ENCODE peak calls at places on chromosomes 4 and X, in eight cellular contexts. S is brain microvascular endothelial cell; Z is omental fat pad; D is Caco-2; I is CD4-positive, alpha-beta T cell; O is fibroblast of lung; K is kidney epithelial cell; A is mammary epithelial cell. W is an unnamed sample.

GRCh38 chr4:109432676-109433075 is 939 bp upstream of the SEC24B start:
- DNase-seq in S (peak), Z (no peak), D (no peak), I (no peak), O (peak), K (no peak), A (peak), W (no peak)

GRCh38 chrX:70032797-70033196 is 16.9 kb downstream of the AWAT2 start:
- DNase-seq in S (no peak), Z (no peak), D (no peak), I (no peak), O (no peak), K (no peak), A (no peak), W (no peak)

GRCh38 chr4:15197005-15197404 is 194.7 kb downstream of the CPEB2 start:
- DNase-seq in S (peak), Z (no peak), D (no peak), I (no peak), O (peak), K (no peak), A (peak), W (peak)

GRCh38 chr4:38667005-38667771 is 3.2 kb downstream of the KLF3 start:
- DNase-seq in S (peak), Z (no peak), D (peak), I (peak), O (peak), K (peak), A (peak), W (peak)

GRCh38 chrX:45435481-45435880 is 234.8 kb upstream of the DIPK2B start:
- DNase-seq in S (no peak), Z (no peak), D (no peak), I (no peak), O (peak), K (no peak), A (no peak), W (no peak)

GRCh38 chrX:13835825-13836224 is 18.9 kb upstream of the GPM6B start:
- DNase-seq in S (no peak), Z (no peak), D (no peak), I (no peak), O (no peak), K (no peak), A (no peak), W (no peak)

GRCh38 chr4:5760246-5760645 is 49.2 kb downstream of the EVC start:
- DNase-seq in S (no peak), Z (no peak), D (no peak), I (no peak), O (no peak), K (no peak), A (no peak), W (no peak)

GRCh38 chr4:26030780-26031179 is 116.8 kb downstream of the SMIM20 start:
- DNase-seq in S (no peak), Z (no peak), D (no peak), I (no peak), O (no peak), K (no peak), A (no peak), W (no peak)

GRCh38 chrX:6225307-6226052 is 3.2 kb downstream of the NLGN4X start:
- DNase-seq in S (no peak), Z (no peak), D (no peak), I (no peak), O (no peak), K (no peak), A (peak), W (no peak)

GRCh38 chrX:136754641-136755040 is 26.1 kb downstream of the ARHGEF6 start:
- DNase-seq in S (no peak), Z (no peak), D (no peak), I (no peak), O (no peak), K (no peak), A (no peak), W (no peak)

GRCh38 chrX:124307253-124307907 is 25.1 kb upstream of the TEX13D start:
- DNase-seq in S (no peak), Z (no peak), D (no peak), I (no peak), O (no peak), K (no peak), A (no peak), W (no peak)

GRCh38 chrX:72094894-72095293 is 36.8 kb downstream of the RTL5 start:
- DNase-seq in S (peak), Z (no peak), D (no peak), I (peak), O (peak), K (no peak), A (no peak), W (peak)

GRCh38 chrX:138858438-138858837 is 146.9 kb upstream of the FGF13 start:
- DNase-seq in S (no peak), Z (no peak), D (no peak), I (no peak), O (peak), K (peak), A (peak), W (no peak)

GRCh38 chrX:46642145-46642544 is 68.6 kb downstream of the CHST7 start:
- DNase-seq in S (no peak), Z (no peak), D (no peak), I (no peak), O (peak), K (no peak), A (peak), W (no peak)

GRCh38 chr4:2809610-2810180 is 16.8 kb downstream of the SH3BP2 start:
- DNase-seq in S (no peak), Z (no peak), D (no peak), I (no peak), O (no peak), K (no peak), A (no peak), W (no peak)

GRCh38 chr4:160299608-160300007 is 1196.7 kb downstream of the RAPGEF2 start:
- DNase-seq in S (no peak), Z (no peak), D (no peak), I (no peak), O (no peak), K (no peak), A (peak), W (no peak)

GRCh38 chrX:11667286-11667685 is 1.6 kb upstream of the ARHGAP6 start:
- DNase-seq in S (no peak), Z (no peak), D (no peak), I (no peak), O (no peak), K (peak), A (no peak), W (no peak)

GRCh38 chrX:154327026-154327820 is 31.6 kb downstream of the TKTL1 start:
- DNase-seq in S (no peak), Z (no peak), D (no peak), I (peak), O (no peak), K (no peak), A (no peak), W (no peak)

GRCh38 chr4:162645381-162645780 is 481.6 kb upstream of the FSTL5 start:
- DNase-seq in S (peak), Z (no peak), D (no peak), I (no peak), O (no peak), K (no peak), A (no peak), W (no peak)
- TF ChIP-seq CTCF in S (peak), Z (no peak), D (peak), I (no peak), O (no peak), K (peak), A (no peak), W (no peak)

DNA sequence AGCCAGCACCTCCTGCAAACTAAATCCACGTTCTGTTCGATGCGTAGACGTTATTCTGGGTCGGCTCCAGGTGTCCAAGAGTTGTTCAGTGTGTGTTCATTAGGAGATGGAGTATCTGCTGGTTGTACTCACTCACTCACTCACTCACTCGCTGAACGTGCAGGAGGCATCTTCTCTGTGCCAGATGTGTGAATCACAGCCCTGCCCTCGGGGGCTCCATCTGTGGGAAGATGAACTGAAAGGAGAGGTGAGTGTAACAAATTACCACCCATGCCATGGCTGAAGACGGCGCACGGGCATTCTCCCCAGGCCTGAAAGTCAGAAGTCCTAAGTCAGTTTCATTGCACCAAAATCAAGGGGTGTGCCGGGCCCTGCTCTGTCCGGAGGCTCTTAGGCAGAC is 16.1 kb downstream of the NSG1 start:
- DNase-seq in S (no peak), Z (no peak), D (no peak), I (no peak), O (no peak), K (no peak), A (peak), W (no peak)
- TF ChIP-seq CTCF in S (no peak), Z (no peak), D (no peak), I (no peak), O (no peak), K (no peak), A (no peak), W (no peak)

GRCh38 chr4:69823481-69824186 is 36.3 kb downstream of the SULT1E1 start:
- DNase-seq in S (peak), Z (no peak), D (peak), I (peak), O (peak), K (no peak), A (peak), W (no peak)
- TF ChIP-seq CTCF in S (peak), Z (no peak), D (peak), I (peak), O (no peak), K (peak), A (peak), W (no peak)

GRCh38 chrX:16431266-16431665 is 218.7 kb upstream of the S100G start:
- DNase-seq in S (no peak), Z (no peak), D (no peak), I (no peak), O (no peak), K (no peak), A (no peak), W (no peak)

GRCh38 chrX:16433021-16433420 is 216.9 kb upstream of the S100G start:
- DNase-seq in S (no peak), Z (no peak), D (no peak), I (no peak), O (no peak), K (no peak), A (no peak), W (no peak)

GRCh38 chrX:16435399-16435986 is 214.5 kb upstream of the S100G start:
- DNase-seq in S (no peak), Z (no peak), D (no peak), I (no peak), O (no peak), K (no peak), A (no peak), W (no peak)

DNA sequence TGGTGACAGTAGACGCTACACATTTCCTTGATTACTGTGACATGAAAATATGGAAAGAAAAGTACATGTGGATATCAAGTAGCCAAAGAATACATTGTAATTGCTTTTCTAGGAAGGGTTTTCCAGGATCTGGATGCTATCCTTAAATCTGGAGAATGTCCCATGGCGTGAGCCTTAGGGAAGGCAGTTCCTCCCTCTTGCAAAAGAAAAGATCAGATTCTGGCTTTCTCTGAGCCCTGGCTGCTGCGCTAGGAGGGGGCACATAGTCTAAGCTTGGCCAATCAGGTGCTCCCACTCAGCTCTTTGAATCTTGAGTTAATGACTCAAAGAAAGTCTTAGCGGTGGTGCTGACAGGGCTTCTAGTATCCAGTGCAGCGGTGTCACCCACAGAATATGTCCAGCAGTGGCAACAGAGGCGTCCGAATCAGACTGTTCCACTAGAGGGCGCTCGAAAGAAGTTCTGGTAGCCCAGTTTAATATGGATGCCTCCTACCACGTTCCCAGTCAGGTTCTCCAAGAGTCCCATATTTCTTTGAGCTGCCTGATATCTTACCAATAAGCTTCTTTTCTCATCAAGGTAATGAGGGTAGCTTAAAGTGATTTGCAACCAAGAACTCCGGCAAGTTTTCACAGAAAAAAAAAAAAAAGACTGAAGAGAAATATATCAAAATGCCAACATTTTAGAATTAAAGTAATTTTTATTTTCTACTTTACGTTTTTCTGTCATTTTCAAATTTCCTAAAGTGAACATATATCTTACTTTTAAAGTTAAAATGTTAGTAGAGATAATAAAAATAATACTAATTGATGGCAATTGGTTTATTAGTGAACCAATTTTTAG is 213.4 kb upstream of the S100G start:
- DNase-seq in S (peak), Z (peak), D (peak), I (peak), O (peak), K (no peak), A (peak), W (peak)
- TF ChIP-seq CTCF in S (peak), Z (no peak), D (peak), I (peak), O (peak), K (peak), A (peak), W (peak)

GRCh38 chr4:113976937-113977855 is 2.3 kb downstream of the ARSJ start:
- DNase-seq in S (no peak), Z (no peak), D (no peak), I (no peak), O (peak), K (no peak), A (peak), W (no peak)

GRCh38 chr4:113978561-113979156 is 788 bp downstream of the ARSJ start:
- DNase-seq in S (no peak), Z (no peak), D (peak), I (no peak), O (peak), K (no peak), A (peak), W (no peak)

GRCh38 chr4:113978105-113978504 is 1.3 kb downstream of the ARSJ start:
- DNase-seq in S (no peak), Z (no peak), D (no peak), I (no peak), O (peak), K (no peak), A (no peak), W (no peak)

GRCh38 chr4:113979973-113980615 is 647 bp upstream of the ARSJ start:
- DNase-seq in S (no peak), Z (no peak), D (no peak), I (no peak), O (peak), K (no peak), A (peak), W (no peak)

GRCh38 chr4:113979157-113979972 is at the start of gene ARSJ:
- DNase-seq in S (peak), Z (no peak), D (peak), I (peak), O (peak), K (peak), A (peak), W (peak)
- TF ChIP-seq CTCF in S (peak), Z (no peak), D (no peak), I (no peak), O (peak), K (no peak), A (no peak), W (no peak)

GRCh38 chr4:112418092-112418491 is 97.9 kb downstream of the NEUROG2 start:
- DNase-seq in S (no peak), Z (no peak), D (no peak), I (no peak), O (no peak), K (no peak), A (no peak), W (peak)
- TF ChIP-seq CTCF in S (no peak), Z (no peak), D (no peak), I (no peak), O (no peak), K (no peak), A (no peak), W (no peak)

GRCh38 chr4:181756451-181756850 is 486.8 kb upstream of the TENM3 start:
- DNase-seq in S (no peak), Z (no peak), D (no peak), I (no peak), O (no peak), K (no peak), A (no peak), W (no peak)
- TF ChIP-seq CTCF in S (no peak), Z (no peak), D (no peak), I (no peak), O (no peak), K (no peak), A (no peak), W (no peak)

W was measured in glutamatergic neuron.